ENCODE peak calls at places on chromosome 1, in seven cellular contexts. S is NCI-H2171; Q is T-cell; T is stimulated activated naive CD8-positive, alpha-beta T cell treated with anti-CD3 and anti-CD28 coated beads, Interleukin-15, amount 100 ng/mL, for 72 hours; F is activated T-helper 1 cell treated with anti-CD3 and anti-CD28 coated beads, Interleukin-12 subunit alpha, Interleukin-12 subunit beta, Interleukin-2, Interleukin-4 antibody, amounts not matched to agents 30 ng/mL and 10 ng/mL and 1 ng/mL, durations not matched to agents 14 hours and 24 hours and 36 hours; C is uterus; X is AG09309. J is an unnamed sample.

GRCh38 chr1:22790232-22791008 is 79.8 kb downstream of the EPHB2 start:
- DNase-seq in X (no peak), S (peak; percentile 66), T (no peak), C (no peak), Q (no peak), F (no peak), J (no peak)

GRCh38 chr1:92482665-92483441 is 3.9 kb downstream of the GFI1 start:
- DNase-seq in X (no peak), C (no peak), F (peak; percentile 32), S (no peak), T (peak; percentile 37), Q (no peak), J (no peak)

GRCh38 chr1:201385299-201385891 is 7.9 kb upstream of the TNNT2 start:
- DNase-seq in C (no peak), Q (no peak), S (no peak), X (no peak), F (peak; percentile 8), T (peak; percentile 53), J (no peak)

GRCh38 chr1:29052100-29052499 is 71.6 kb downstream of the TMEM200B start:
- DNase-seq in F (no peak), Q (no peak), C (no peak), X (no peak), S (no peak), T (no peak), J (no peak)

GRCh38 chr1:8740034-8740449 is 77.4 kb downstream of the RERE start:
- DNase-seq in T (no peak), C (no peak), Q (no peak), S (no peak), X (no peak), F (no peak), J (no peak)

GRCh38 chr1:22043175-22043769 is 9.2 kb upstream of the CDC42 start:
- DNase-seq in X (no peak), T (no peak), F (no peak), C (no peak), S (no peak), Q (no peak), J (no peak)

GRCh38 chr1:199551967-199552565 is 475.4 kb upstream of the NR5A2 start:
- DNase-seq in Q (no peak), S (peak; percentile 52), F (no peak), C (no peak), X (peak; percentile 46), T (peak; percentile 15), J (peak; percentile 68)

GRCh38 chr1:8422439-8423133 is 104.7 kb downstream of the SLC45A1 start:
- DNase-seq in T (no peak), C (peak; percentile 61), S (no peak), Q (no peak), F (no peak), X (no peak), J (no peak)

GRCh38 chr1:114723915-114724314 is 7.3 kb upstream of the NRAS start:
- DNase-seq in S (no peak), T (no peak), F (no peak), X (no peak), Q (no peak), C (no peak), J (no peak)

GRCh38 chr1:154474802-154475201 is 27.2 kb upstream of the TDRD10 start:
- DNase-seq in S (no peak), C (no peak), X (peak; percentile 82), T (no peak), Q (no peak), F (no peak), J (no peak)

GRCh38 chr1:152347116-152347728 is 12.6 kb downstream of the FLG2 start:
- DNase-seq in F (peak; percentile 21), C (no peak), T (peak; percentile 40), Q (no peak), X (peak; percentile 10), S (peak; percentile 21), J (no peak)

GRCh38 chr1:28591708-28592313 is at the start of gene RAB42:
- DNase-seq in S (no peak), Q (no peak), T (no peak), X (no peak), F (no peak), C (peak; percentile 38), J (no peak)

GRCh38 chr1:227343727-227344551 is 25.6 kb upstream of the CDC42BPA start:
- DNase-seq in T (no peak), Q (no peak), C (no peak), S (no peak), X (peak; percentile 93), F (no peak), J (no peak)

GRCh38 chr1:28370220-28371010 is 875 bp downstream of the PHACTR4 start:
- DNase-seq in S (no peak), F (peak; percentile 15), C (peak; percentile 21), X (no peak), Q (peak; percentile 25), T (peak; percentile 30), J (no peak)

GRCh38 chr1:162973381-162973795 is 95.8 kb upstream of the RGS4 start:
- DNase-seq in T (no peak), X (peak; percentile 90), F (no peak), C (no peak), S (no peak), Q (no peak), J (no peak)

GRCh38 chr1:46517010-46517600 is 27.5 kb downstream of the DMBX1 start:
- DNase-seq in X (no peak), F (no peak), S (peak; percentile 88), T (no peak), Q (no peak), C (no peak), J (no peak)

GRCh38 chr1:24850353-24850905 is 79.6 kb downstream of the RUNX3 start:
- DNase-seq in T (no peak), F (no peak), S (no peak), Q (no peak), X (no peak), C (no peak), J (no peak)

GRCh38 chr1:62040450-62040849 is 154.2 kb upstream of the L1TD1 start:
- DNase-seq in T (no peak), S (peak; percentile 43), C (no peak), Q (no peak), F (no peak), X (no peak), J (no peak)

GRCh38 chr1:158199840-158200239 is 19.1 kb downstream of the CD1D start:
- DNase-seq in Q (no peak), F (no peak), X (no peak), C (no peak), S (no peak), T (no peak), J (no peak)

GRCh38 chr1:180150982-180151381 is 3.7 kb upstream of the QSOX1 start:
- DNase-seq in X (no peak), F (no peak), Q (no peak), S (no peak), T (no peak), C (no peak), J (no peak)

GRCh38 chr1:228393268-228393699 is 13.4 kb downstream of the TRIM11 start:
- DNase-seq in F (no peak), T (no peak), Q (no peak), X (peak; percentile 24), S (no peak), C (no peak), J (no peak)

GRCh38 chr1:159996653-159997052 is 35.1 kb downstream of the PIGM start:
- DNase-seq in X (peak; percentile 74), C (no peak), Q (no peak), T (no peak), S (no peak), F (no peak), J (no peak)

GRCh38 chr1:213669964-213670691 is 317.6 kb upstream of the PROX1 start:
- DNase-seq in X (no peak), T (no peak), F (no peak), C (no peak), Q (peak; percentile 86), S (no peak), J (no peak)

GRCh38 chr1:112791723-112792104 is 76.6 kb upstream of the PPM1J start:
- DNase-seq in T (no peak), S (no peak), F (no peak), Q (no peak), X (no peak), C (no peak), J (no peak)

GRCh38 chr1:182259229-182259872 is 132.2 kb downstream of the GLUL start:
- DNase-seq in Q (peak; percentile 81), X (peak; percentile 56), C (no peak), S (no peak), T (peak; percentile 85), F (peak; percentile 55), J (no peak)

GRCh38 chr1:28853033-28853742 is 41.2 kb downstream of the OPRD1 start:
- DNase-seq in C (no peak), S (no peak), X (no peak), Q (no peak), F (no peak), T (no peak), J (no peak)

J was measured in NCI-H1048.